ENCODE peak calls at places on chromosomes 7 and 10, in ten cellular contexts. J is GM12865, I is upper lobe of right lung, D is colonic mucosa, O is lower lobe of right lung, E is breast epithelium, Q is AG09319, V is left ventricle myocardium inferior, K is gastrocnemius medialis, M is WERI-Rb-1. H is an unnamed sample.
A peak's percentile ranks its signal among the peaks of the same experiment; 100 is the strongest.

GRCh38 chr7:55245271-55245723 is 119.8 kb upstream of the LANCL2 start:
- DNase-seq in I (no peak), M (no peak), J (no peak), D (peak; percentile 15), Q (peak; percentile 95), V (no peak), O (no peak), E (no peak), K (no peak), H (no peak)

GRCh38 chr10:9010931-9011670 is 956.6 kb downstream of the GATA3 start:
- DNase-seq in J (no peak), M (no peak), I (no peak), O (no peak), Q (no peak), V (no peak), D (no peak), E (no peak), K (no peak), H (no peak)

GRCh38 chr10:29590598-29591415 is 44.0 kb downstream of the SVIL start:
- DNase-seq in K (no peak), E (no peak), V (no peak), I (no peak), Q (peak; percentile 38), M (no peak), J (peak; percentile 34), D (peak; percentile 40), O (no peak), H (no peak)

GRCh38 chr10:16867990-16868389 is 50.8 kb upstream of the RSU1 start:
- DNase-seq in O (no peak), I (no peak), K (no peak), J (no peak), Q (no peak), V (no peak), D (no peak), E (no peak), M (no peak), H (no peak)

GRCh38 chr7:30985756-30986155 is 22.0 kb downstream of the GHRHR start:
- DNase-seq in K (no peak), M (no peak), D (no peak), I (no peak), V (no peak), J (no peak), E (no peak), Q (no peak), O (no peak), H (no peak)

GRCh38 chr7:55517191-55517633 is 55.1 kb downstream of the VOPP1 start:
- DNase-seq in D (no peak), Q (no peak), V (no peak), E (no peak), K (no peak), I (no peak), M (no peak), J (peak; percentile 88), O (no peak), H (no peak)

GRCh38 chr7:3673524-3673923 is 372.5 kb downstream of the SDK1 start:
- DNase-seq in K (no peak), M (peak; percentile 37), O (peak; percentile 52), V (peak; percentile 24), Q (no peak), E (no peak), D (peak; percentile 55), J (peak; percentile 6), I (peak; percentile 67), H (no peak)

GRCh38 chr10:68562666-68563522 is 2.8 kb downstream of the TET1 start:
- DNase-seq in O (no peak), I (no peak), J (peak; percentile 8), V (no peak), Q (no peak), E (no peak), K (no peak), M (no peak), D (no peak), H (no peak)

GRCh38 chr7:133139350-133139749 is 57.5 kb upstream of the CHCHD3 start:
- DNase-seq in I (no peak), J (peak; percentile 2), D (no peak), E (no peak), M (peak; percentile 20), K (no peak), O (no peak), V (no peak), Q (no peak), H (peak; percentile 38)

GRCh38 chr7:159098795-159099194 is 45.9 kb downstream of the VIPR2 start:
- DNase-seq in I (peak; percentile 64), Q (no peak), E (peak; percentile 48), D (no peak), M (no peak), J (no peak), K (no peak), V (no peak), O (no peak), H (no peak)

GRCh38 chr7:3757059-3757458 is 456.0 kb downstream of the SDK1 start:
- DNase-seq in K (no peak), D (no peak), M (no peak), E (no peak), J (no peak), I (no peak), O (no peak), Q (no peak), V (no peak), H (no peak)

GRCh38 chr10:48884337-48885045 is 55.1 kb downstream of the LRRC18 start:
- DNase-seq in K (no peak), V (no peak), M (no peak), J (no peak), Q (no peak), E (no peak), O (no peak), D (no peak), I (no peak), H (no peak)

GRCh38 chr10:48882881-48883280 is 56.8 kb downstream of the LRRC18 start:
- DNase-seq in E (no peak), Q (no peak), I (no peak), V (no peak), D (no peak), K (no peak), M (no peak), J (no peak), O (no peak), H (no peak)

GRCh38 chr10:48881937-48882336 is 57.7 kb downstream of the LRRC18 start:
- DNase-seq in Q (no peak), O (no peak), I (no peak), E (no peak), J (no peak), K (no peak), D (no peak), M (no peak), V (no peak), H (no peak)

GRCh38 chr10:48887982-48888381 is 51.7 kb downstream of the LRRC18 start:
- DNase-seq in M (no peak), I (no peak), J (no peak), D (no peak), K (no peak), O (no peak), V (no peak), Q (no peak), E (no peak), H (no peak)

GRCh38 chr10:48885376-48885775 is 54.3 kb downstream of the LRRC18 start:
- DNase-seq in I (no peak), E (no peak), M (peak; percentile 39), O (no peak), J (no peak), Q (no peak), V (no peak), K (no peak), D (no peak), H (no peak)
- TF ChIP-seq CTCF in I (peak; percentile 46), E (no peak), M (peak; percentile 76), O (peak; percentile 23), J (no peak), Q (peak; percentile 46), V (peak; percentile 59), K (no peak), D (peak; percentile 25), H (peak; percentile 54)

GRCh38 chr7:38830826-38831225 is 78.2 kb downstream of the VPS41 start:
- DNase-seq in I (no peak), E (no peak), O (no peak), Q (no peak), J (no peak), V (no peak), K (no peak), M (no peak), D (no peak), H (no peak)

GRCh38 chr7:38822556-38822955 is 86.4 kb downstream of the VPS41 start:
- DNase-seq in D (no peak), V (no peak), K (no peak), J (no peak), I (no peak), O (no peak), Q (no peak), E (no peak), M (no peak), H (no peak)

GRCh38 chr7:38824948-38825347 is 84.0 kb downstream of the VPS41 start:
- DNase-seq in K (no peak), Q (no peak), I (no peak), O (no peak), V (no peak), J (no peak), D (no peak), M (no peak), E (no peak), H (no peak)

GRCh38 chr7:38820571-38820970 is 88.4 kb downstream of the VPS41 start:
- DNase-seq in I (no peak), J (no peak), V (no peak), M (no peak), K (no peak), Q (no peak), D (no peak), O (no peak), E (no peak), H (no peak)

GRCh38 chr7:38825721-38826440 is 83.1 kb downstream of the VPS41 start:
- DNase-seq in J (peak; percentile 9), O (no peak), M (no peak), I (no peak), Q (no peak), E (no peak), V (no peak), D (no peak), K (no peak), H (no peak)
- TF ChIP-seq CTCF in J (no peak), O (no peak), M (no peak), I (no peak), Q (no peak), E (no peak), V (no peak), D (no peak), K (no peak), H (no peak)

GRCh38 chr10:3452234-3452633 is 279.7 kb upstream of the PITRM1 start:
- DNase-seq in M (no peak), D (peak; percentile 15), O (no peak), J (peak; percentile 31), V (no peak), I (no peak), K (no peak), E (no peak), Q (peak; percentile 85), H (no peak)
- TF ChIP-seq CTCF in M (no peak), D (no peak), O (peak; percentile 32), J (peak; percentile 17), V (peak; percentile 65), I (peak; percentile 40), K (peak; percentile 16), E (peak; percentile 40), Q (peak; percentile 60), H (no peak)

DNA sequence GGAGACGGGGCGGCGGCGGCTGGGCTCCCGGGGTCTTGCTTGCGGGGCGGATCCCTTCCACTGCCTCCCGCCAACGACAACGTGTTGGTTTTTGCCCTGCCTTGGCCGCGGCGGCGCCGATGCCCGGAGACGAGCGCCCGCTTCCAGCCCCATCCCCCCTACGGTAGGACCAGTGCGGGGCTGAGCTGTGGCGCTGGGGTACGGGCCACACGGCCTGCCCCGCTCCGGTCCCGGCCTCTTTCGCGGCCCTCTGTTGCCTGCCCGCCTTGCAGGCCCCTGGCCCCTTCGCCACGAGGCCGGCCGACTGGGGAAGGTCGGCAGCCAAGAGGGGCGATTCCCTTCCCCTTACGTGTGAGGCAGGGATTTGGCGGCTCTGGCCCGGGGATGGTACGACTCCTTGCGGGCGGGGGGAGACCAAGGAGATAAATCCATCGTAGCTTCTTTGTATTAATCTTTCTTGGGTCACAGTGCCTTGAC is 488 bp downstream of the EIF4H start:
- DNase-seq in V (peak; percentile 27), K (peak; percentile 48), J (peak; percentile 52), M (peak; percentile 75), Q (no peak), I (peak; percentile 76), O (no peak), E (no peak), D (peak; percentile 51), H (peak; percentile 32)
- TF ChIP-seq CTCF in V (no peak), K (no peak), J (no peak), M (no peak), Q (no peak), I (no peak), O (no peak), E (no peak), D (no peak), H (no peak)